ENCODE peak calls at places on chromosome 18, in nine cellular contexts. V, Z, C, F, I, O, T, K and S are unnamed samples. For H3K4me1, the result is how much of the 10 kb centered on the place peaks cover.

GRCh38 chr18:68041327-68041726 is 524.8 kb upstream of the DSEL start:
- DNase-seq in V (no peak), Z (no peak), C (no peak), F (no peak), I (no peak), O (no peak), T (no peak), K (peak), S (no peak)

GRCh38 chr18:7885763-7886295 is 318.7 kb downstream of the PTPRM start:
- DNase-seq in V (no peak), Z (no peak), C (no peak), F (no peak), I (peak), O (no peak), T (no peak), K (no peak), S (no peak)

GRCh38 chr18:80245781-80246655 is 1.3 kb downstream of the PARD6G start:
- DNase-seq in V (no peak), Z (no peak), C (peak), F (peak), I (peak), O (no peak), T (peak), K (no peak), S (no peak)

GRCh38 chr18:59155140-59155539 is 15.5 kb downstream of the SEC11C start:
- DNase-seq in V (no peak), Z (no peak), C (no peak), F (no peak), I (peak), O (no peak), T (no peak), K (peak), S (no peak)

GRCh38 chr18:63022429-63023022 is 297.0 kb downstream of the BCL2 start:
- DNase-seq in V (no peak), Z (no peak), C (peak), F (no peak), I (no peak), O (no peak), T (peak), K (no peak), S (no peak)

GRCh38 chr18:46772396-46772795 is 15.5 kb upstream of the ST8SIA5 start:
- DNase-seq in V (no peak), Z (no peak), C (no peak), F (no peak), I (no peak), O (no peak), T (no peak), K (no peak), S (no peak)

GRCh38 chr18:6414118-6414722 is 491 bp downstream of the L3MBTL4 start:
- DNase-seq in V (peak), Z (no peak), C (peak), F (peak), I (no peak), O (no peak), T (peak), K (peak), S (no peak)

GRCh38 chr18:2612996-2613395 is 41.6 kb downstream of the NDC80 start:
- DNase-seq in V (no peak), Z (no peak), C (no peak), F (no peak), I (no peak), O (no peak), T (no peak), K (no peak), S (no peak)

GRCh38 chr18:13424377-13424776 is 205.8 kb downstream of the LDLRAD4 start:
- DNase-seq in V (peak), Z (no peak), C (peak), F (no peak), I (no peak), O (no peak), T (no peak), K (no peak), S (no peak)
- H3K4me1 ChIP-seq in V (under half), Z (under half), C (under half), F (under half), I (under half), O (under half), T (under half), K (under half), S (under half)

GRCh38 chr18:12884521-12885323 is 685 bp upstream of the PTPN2 start:
- DNase-seq in V (no peak), Z (no peak), C (no peak), F (no peak), I (no peak), O (no peak), T (no peak), K (no peak), S (no peak)

GRCh38 chr18:12883684-12884520 is at the start of gene PTPN2:
- DNase-seq in V (peak), Z (peak), C (peak), F (peak), I (peak), O (peak), T (peak), K (peak), S (peak)

GRCh38 chr18:12883003-12883683 is 894 bp downstream of the PTPN2 start:
- DNase-seq in V (no peak), Z (no peak), C (peak), F (no peak), I (no peak), O (no peak), T (no peak), K (peak), S (no peak)

GRCh38 chr18:12880532-12880892 is 3.5 kb downstream of the PTPN2 start:
- DNase-seq in V (no peak), Z (no peak), C (no peak), F (no peak), I (no peak), O (no peak), T (no peak), K (no peak), S (no peak)

DNA sequence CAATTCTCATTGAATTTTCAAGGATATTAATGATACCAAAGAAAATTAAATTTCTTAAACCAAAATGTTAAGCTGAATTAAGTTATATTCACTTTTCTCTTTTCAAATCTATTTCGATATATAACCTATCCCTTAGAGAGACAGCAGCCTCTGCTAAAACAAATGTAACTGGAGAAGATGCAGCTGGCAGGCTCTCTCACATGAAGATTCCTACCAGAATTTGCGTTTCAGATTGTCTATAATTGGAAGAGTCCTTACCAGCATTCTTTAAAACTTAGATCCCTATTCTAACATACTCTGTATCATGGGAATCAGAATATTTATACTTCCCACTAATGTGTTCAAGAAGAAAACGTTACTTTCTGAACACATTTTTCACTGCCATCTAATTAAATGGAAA is 1.6 kb downstream of the PTPN2 start:
- DNase-seq in V (no peak), Z (no peak), C (no peak), F (no peak), I (no peak), O (no peak), T (no peak), K (peak), S (no peak)
- H3K4me1 ChIP-seq in V (under half), Z (under half), C (under half), F (under half), I (under half), O (under half), T (under half), K (under half), S (under half)

DNA sequence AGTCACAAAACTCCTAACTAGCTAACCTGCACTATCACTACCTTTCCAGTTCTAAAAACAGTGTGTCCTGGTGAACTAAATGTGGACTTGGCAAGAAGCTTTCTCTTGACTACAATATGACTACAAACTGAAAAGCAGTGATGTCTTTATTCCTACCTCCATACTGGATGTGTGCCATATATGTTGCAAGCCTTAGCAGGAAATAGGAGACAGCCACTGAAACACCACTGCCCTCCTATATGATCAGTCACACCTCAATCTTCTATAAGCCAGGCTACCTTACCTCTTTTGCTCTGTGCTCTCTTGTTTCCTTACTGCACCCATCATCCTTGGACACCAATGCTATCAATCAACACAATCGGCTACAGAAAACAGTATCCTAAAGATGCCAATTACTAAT is 34.1 kb downstream of the SS18 start:
- DNase-seq in V (no peak), Z (no peak), C (no peak), F (no peak), I (peak), O (no peak), T (no peak), K (no peak), S (no peak)
- H3K4me1 ChIP-seq in V (under half), Z (under half), C (under half), F (under half), I (under half), O (under half), T (under half), K (under half), S (under half)

DNA sequence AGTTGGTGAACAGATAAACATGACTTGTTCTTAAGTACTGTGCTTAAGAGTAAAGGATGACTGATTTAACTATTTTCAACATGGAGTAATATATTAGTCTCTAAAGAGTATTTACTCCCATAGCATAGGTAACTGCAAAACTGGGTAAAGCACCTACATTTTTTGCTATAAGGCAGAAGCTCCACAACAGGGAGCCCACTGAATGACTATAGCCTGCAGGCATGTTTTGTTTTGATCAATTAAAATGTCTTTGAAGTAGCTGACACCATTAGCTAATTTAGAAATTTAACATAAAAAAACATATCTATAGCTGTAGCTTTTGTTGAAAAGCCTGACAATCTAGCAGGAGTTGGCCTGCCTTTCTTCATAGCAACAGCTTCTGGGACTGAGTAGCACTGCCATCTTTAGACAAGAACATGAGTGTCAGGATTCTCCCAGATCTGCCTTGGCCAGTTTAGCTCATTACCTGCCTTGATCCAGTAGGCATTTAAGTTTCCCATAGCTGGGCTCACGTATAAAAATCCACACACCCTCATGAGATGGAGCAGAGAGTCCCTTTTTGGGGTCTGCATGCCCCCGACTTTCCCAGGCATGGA is 1935.1 kb upstream of the PIK3C3 start:
- DNase-seq in V (no peak), Z (no peak), C (no peak), F (no peak), I (no peak), O (no peak), T (no peak), K (no peak), S (no peak)
- H3K4me1 ChIP-seq in V (under half), Z (under half), C (under half), F (under half), I (under half), O (under half), T (under half), K (under half), S (under half)

GRCh38 chr18:47909484-47909883 is 21.0 kb downstream of the SMAD2 start:
- DNase-seq in V (no peak), Z (no peak), C (no peak), F (no peak), I (no peak), O (no peak), T (no peak), K (no peak), S (no peak)

GRCh38 chr18:47901624-47902362 is 28.7 kb downstream of the SMAD2 start:
- DNase-seq in V (no peak), Z (no peak), C (no peak), F (no peak), I (no peak), O (no peak), T (no peak), K (no peak), S (no peak)

GRCh38 chr18:47903809-47904208 is 26.6 kb downstream of the SMAD2 start:
- DNase-seq in V (no peak), Z (no peak), C (no peak), F (no peak), I (no peak), O (no peak), T (no peak), K (no peak), S (no peak)

GRCh38 chr18:47908523-47909039 is 21.9 kb downstream of the SMAD2 start:
- DNase-seq in V (no peak), Z (no peak), C (no peak), F (no peak), I (no peak), O (no peak), T (no peak), K (no peak), S (no peak)

GRCh38 chr18:47906408-47906807 is 24.1 kb downstream of the SMAD2 start:
- DNase-seq in V (no peak), Z (no peak), C (no peak), F (no peak), I (no peak), O (no peak), T (no peak), K (no peak), S (no peak)
- H3K4me1 ChIP-seq in V (under half), Z (under half), C (under half), F (under half), I (under half), O (under half), T (under half), K (under half), S (under half)

GRCh38 chr18:393558-393957 is 106.9 kb downstream of the COLEC12 start:
- DNase-seq in V (no peak), Z (no peak), C (no peak), F (no peak), I (no peak), O (no peak), T (no peak), K (no peak), S (no peak)
- H3K4me1 ChIP-seq in V (under half), Z (under half), C (under half), F (under half), I (under half), O (under half), T (under half), K (under half), S (under half)